ENCODE peak calls at places on chromosomes 1 and 21, in six cellular contexts. One of them, this sample, is unnamed.

GRCh38 chr1:170910273-170910672 is 25.1 kb upstream of the MROH9 start:
- DNase-seq in AG10803: peak; percentile 83
- DNase-seq in tibial artery: no peak
- DNase-seq in EL: peak; percentile 65
- DNase-seq in H9: no peak
- DNase-seq in GM23338: no peak
- DNase-seq in this sample: peak; percentile 28

GRCh38 chr21:41662761-41663160 is 104.1 kb downstream of the RIPK4 start:
- DNase-seq in AG10803: no peak
- DNase-seq in tibial artery: peak; percentile 35
- DNase-seq in EL: no peak
- DNase-seq in H9: no peak
- DNase-seq in GM23338: no peak
- DNase-seq in this sample: no peak

GRCh38 chr1:94143809-94144176 is 22.8 kb upstream of the ABCA4 start:
- DNase-seq in AG10803: no peak
- DNase-seq in tibial artery: no peak
- DNase-seq in EL: no peak
- DNase-seq in H9: no peak
- DNase-seq in GM23338: no peak
- DNase-seq in this sample: no peak

GRCh38 chr1:77642196-77642595 is 40.3 kb downstream of the ZZZ3 start:
- DNase-seq in AG10803: no peak
- DNase-seq in tibial artery: no peak
- DNase-seq in EL: no peak
- DNase-seq in H9: no peak
- DNase-seq in GM23338: no peak
- DNase-seq in this sample: no peak

GRCh38 chr1:156893048-156893953 is at the start of gene PEAR1:
- DNase-seq in AG10803: no peak
- DNase-seq in tibial artery: peak; percentile 78
- DNase-seq in EL: peak; percentile 55
- DNase-seq in H9: peak; percentile 61
- DNase-seq in GM23338: peak; percentile 69
- DNase-seq in this sample: no peak

GRCh38 chr1:177945943-177946650 is 23.8 kb downstream of the SEC16B start:
- DNase-seq in AG10803: peak; percentile 62
- DNase-seq in tibial artery: no peak
- DNase-seq in EL: peak; percentile 71
- DNase-seq in H9: peak; percentile 84
- DNase-seq in GM23338: peak; percentile 90
- DNase-seq in this sample: peak; percentile 66

GRCh38 chr1:228146761-228147693 is 2.7 kb upstream of the GJC2 start:
- DNase-seq in AG10803: no peak
- DNase-seq in tibial artery: peak; percentile 64
- DNase-seq in EL: no peak
- DNase-seq in H9: no peak
- DNase-seq in GM23338: no peak
- DNase-seq in this sample: no peak

GRCh38 chr1:102790997-102791396 is 317.3 kb downstream of the COL11A1 start:
- DNase-seq in AG10803: no peak
- DNase-seq in tibial artery: no peak
- DNase-seq in EL: peak; percentile 16
- DNase-seq in H9: no peak
- DNase-seq in GM23338: peak; percentile 25
- DNase-seq in this sample: peak; percentile 20

GRCh38 chr1:204503122-204503912 is 8.7 kb upstream of the PIK3C2B start:
- DNase-seq in AG10803: peak; percentile 73
- DNase-seq in tibial artery: no peak
- DNase-seq in EL: peak; percentile 71
- DNase-seq in H9: no peak
- DNase-seq in GM23338: peak; percentile 87
- DNase-seq in this sample: peak; percentile 98

GRCh38 chr1:6489383-6489765 is 2.1 kb downstream of the PLEKHG5 start:
- DNase-seq in AG10803: no peak
- DNase-seq in tibial artery: no peak
- DNase-seq in EL: no peak
- DNase-seq in H9: no peak
- DNase-seq in GM23338: no peak
- DNase-seq in this sample: no peak

GRCh38 chr21:39951183-39952101 is 84.2 kb downstream of the PCP4 start:
- DNase-seq in AG10803: no peak
- DNase-seq in tibial artery: no peak
- DNase-seq in EL: no peak
- DNase-seq in H9: peak; percentile 43
- DNase-seq in GM23338: peak; percentile 75
- DNase-seq in this sample: no peak

GRCh38 chr1:221816899-221817298 is 75.0 kb upstream of the DUSP10 start:
- DNase-seq in AG10803: peak; percentile 89
- DNase-seq in tibial artery: no peak
- DNase-seq in EL: peak; percentile 91
- DNase-seq in H9: no peak
- DNase-seq in GM23338: peak; percentile 30
- DNase-seq in this sample: peak; percentile 91

GRCh38 chr1:163824006-163824405 is 502.3 kb downstream of the NUF2 start:
- DNase-seq in AG10803: peak; percentile 97
- DNase-seq in tibial artery: no peak
- DNase-seq in EL: peak; percentile 75
- DNase-seq in H9: no peak
- DNase-seq in GM23338: no peak
- DNase-seq in this sample: no peak

GRCh38 chr1:153612755-153613331 is at the start of gene S100A16:
- DNase-seq in AG10803: peak; percentile 73
- DNase-seq in tibial artery: peak; percentile 94
- DNase-seq in EL: peak; percentile 77
- DNase-seq in H9: peak; percentile 62
- DNase-seq in GM23338: peak; percentile 68
- DNase-seq in this sample: peak; percentile 95

GRCh38 chr1:241356519-241357365 is at the start of gene RGS7:
- DNase-seq in AG10803: peak; percentile 23
- DNase-seq in tibial artery: no peak
- DNase-seq in EL: peak; percentile 80
- DNase-seq in H9: peak; percentile 70
- DNase-seq in GM23338: peak; percentile 75
- DNase-seq in this sample: no peak

GRCh38 chr1:108512239-108513071 is 47.4 kb upstream of the EEIG2 start:
- DNase-seq in AG10803: peak; percentile 47
- DNase-seq in tibial artery: no peak
- DNase-seq in EL: peak; percentile 34
- DNase-seq in H9: no peak
- DNase-seq in GM23338: peak; percentile 52
- DNase-seq in this sample: peak; percentile 61

GRCh38 chr1:36540056-36540455 is 57.3 kb upstream of the CSF3R start:
- DNase-seq in AG10803: no peak
- DNase-seq in tibial artery: peak; percentile 10
- DNase-seq in EL: no peak
- DNase-seq in H9: peak; percentile 15
- DNase-seq in GM23338: no peak
- DNase-seq in this sample: no peak

GRCh38 chr1:29931477-29932175 is 695.3 kb downstream of the PTPRU start:
- DNase-seq in AG10803: no peak
- DNase-seq in tibial artery: no peak
- DNase-seq in EL: no peak
- DNase-seq in H9: no peak
- DNase-seq in GM23338: no peak
- DNase-seq in this sample: no peak

GRCh38 chr1:214946615-214947014 is 135.9 kb upstream of the KCNK2 start:
- DNase-seq in AG10803: peak; percentile 54
- DNase-seq in tibial artery: no peak
- DNase-seq in EL: no peak
- DNase-seq in H9: no peak
- DNase-seq in GM23338: no peak
- DNase-seq in this sample: no peak

GRCh38 chr1:117658676-117659075 is 52.8 kb downstream of the TENT5C start:
- DNase-seq in AG10803: no peak
- DNase-seq in tibial artery: no peak
- DNase-seq in EL: no peak
- DNase-seq in H9: no peak
- DNase-seq in GM23338: no peak
- DNase-seq in this sample: no peak

GRCh38 chr1:27508139-27508665 is 18.2 kb upstream of the WASF2 start:
- DNase-seq in AG10803: peak; percentile 56
- DNase-seq in tibial artery: no peak
- DNase-seq in EL: no peak
- DNase-seq in H9: peak; percentile 60
- DNase-seq in GM23338: peak; percentile 66
- DNase-seq in this sample: peak; percentile 35

GRCh38 chr1:111236806-111237205 is 9.3 kb downstream of the CHI3L2 start:
- DNase-seq in AG10803: no peak
- DNase-seq in tibial artery: no peak
- DNase-seq in EL: no peak
- DNase-seq in H9: no peak
- DNase-seq in GM23338: peak; percentile 11
- DNase-seq in this sample: peak; percentile 61

GRCh38 chr1:99264201-99265021 is at the start of gene PLPPR4:
- DNase-seq in AG10803: peak; percentile 49
- DNase-seq in tibial artery: no peak
- DNase-seq in EL: peak; percentile 74
- DNase-seq in H9: peak; percentile 81
- DNase-seq in GM23338: peak; percentile 82
- DNase-seq in this sample: peak; percentile 42

GRCh38 chr1:156709743-156710489 is 4.5 kb upstream of the CRABP2 start:
- DNase-seq in AG10803: peak; percentile 80
- DNase-seq in tibial artery: peak; percentile 92
- DNase-seq in EL: peak; percentile 78
- DNase-seq in H9: no peak
- DNase-seq in GM23338: no peak
- DNase-seq in this sample: peak; percentile 83

GRCh38 chr1:96703186-96703585 is 18.4 kb upstream of the PTBP2 start:
- DNase-seq in AG10803: no peak
- DNase-seq in tibial artery: no peak
- DNase-seq in EL: no peak
- DNase-seq in H9: no peak
- DNase-seq in GM23338: no peak
- DNase-seq in this sample: no peak

GRCh38 chr1:228667224-228667623 is 68.1 kb upstream of the RHOU start:
- DNase-seq in AG10803: no peak
- DNase-seq in tibial artery: no peak
- DNase-seq in EL: no peak
- DNase-seq in H9: no peak
- DNase-seq in GM23338: no peak
- DNase-seq in this sample: no peak

GRCh38 chr1:52633291-52633754 is 355 bp downstream of the SHISAL2A start:
- DNase-seq in AG10803: no peak
- DNase-seq in tibial artery: no peak
- DNase-seq in EL: peak; percentile 18
- DNase-seq in H9: peak; percentile 59
- DNase-seq in GM23338: peak; percentile 71
- DNase-seq in this sample: no peak

GRCh38 chr1:18635833-18636671 is 5.4 kb downstream of the PAX7 start:
- DNase-seq in AG10803: peak; percentile 3
- DNase-seq in tibial artery: no peak
- DNase-seq in EL: no peak
- DNase-seq in H9: peak; percentile 65
- DNase-seq in GM23338: peak; percentile 72
- DNase-seq in this sample: peak; percentile 22

GRCh38 chr1:243233908-243234307 is 21.2 kb downstream of the CEP170 start:
- DNase-seq in AG10803: peak; percentile 74
- DNase-seq in tibial artery: no peak
- DNase-seq in EL: peak; percentile 48
- DNase-seq in H9: no peak
- DNase-seq in GM23338: no peak
- DNase-seq in this sample: no peak